ENCODE peak calls at places on chromosomes 1 and 21, in four cellular contexts. X is dorsolateral prefrontal cortex, Q is psoas muscle, V is lower lobe of right lung. E is an unnamed sample.
A peak's percentile ranks its signal among the peaks of the same experiment; 100 is the strongest.

GRCh38 chr1:117794073-117794472 is 135.3 kb downstream of the GDAP2 start:
- DNase-seq in V (no peak), Q (no peak), X (no peak), E (no peak)

GRCh38 chr1:177248258-177248657 is 77.5 kb downstream of the BRINP2 start:
- DNase-seq in V (no peak), Q (no peak), X (no peak), E (no peak)

GRCh38 chr1:179143332-179143731 is 61.5 kb downstream of the TOR3A start:
- DNase-seq in V (no peak), Q (no peak), X (no peak), E (no peak)

GRCh38 chr1:56206391-56206790 is 373.0 kb downstream of the PLPP3 start:
- DNase-seq in V (no peak), X (no peak), Q (no peak), E (no peak)

GRCh38 chr21:37525810-37526209 is 159.2 kb downstream of the DYRK1A start:
- DNase-seq in V (no peak), Q (no peak), X (no peak), E (no peak)

GRCh38 chr1:162561616-162562451 is at the start of gene UAP1:
- DNase-seq in Q (no peak), X (no peak), V (no peak), E (no peak)

GRCh38 chr1:71101839-71102376 is 21.1 kb upstream of the ZRANB2 start:
- DNase-seq in V (no peak), Q (no peak), X (no peak), E (no peak)

GRCh38 chr1:226133504-226134123 is 52.9 kb downstream of the ACBD3 start:
- DNase-seq in V (no peak), Q (no peak), X (no peak), E (no peak)

GRCh38 chr1:25617626-25618432 is 1.2 kb downstream of the MAN1C1 start:
- DNase-seq in X (no peak), Q (peak; percentile 31), V (peak; percentile 68), E (no peak)

GRCh38 chr1:58447047-58447446 is 99.5 kb downstream of the OMA1 start:
- DNase-seq in X (no peak), Q (no peak), V (no peak), E (no peak)

GRCh38 chr1:45723248-45723930 is 27.1 kb downstream of the IPP start:
- DNase-seq in X (no peak), Q (no peak), V (no peak), E (no peak)

GRCh38 chr1:111281411-111281810 is 9.2 kb upstream of the CHIA start:
- DNase-seq in Q (no peak), X (no peak), V (no peak), E (no peak)

GRCh38 chr1:228060458-228061190 is 21.9 kb upstream of the ARF1 start:
- DNase-seq in X (no peak), V (peak; percentile 54), Q (no peak), E (no peak)

GRCh38 chr1:94298861-94299260 is 61.5 kb upstream of the ARHGAP29 start:
- DNase-seq in X (no peak), V (no peak), Q (peak; percentile 20), E (no peak)

GRCh38 chr1:30981172-30981571 is 72.6 kb upstream of the SDC3 start:
- DNase-seq in Q (no peak), V (no peak), X (no peak), E (no peak)

GRCh38 chr21:17461014-17461413 is 51.8 kb upstream of the CXADR start:
- DNase-seq in X (no peak), Q (no peak), V (no peak), E (no peak)

GRCh38 chr1:64895500-64895899 is 70.8 kb downstream of the JAK1 start:
- DNase-seq in V (no peak), X (no peak), Q (no peak), E (no peak)

GRCh38 chr1:183209533-183210158 is 23.6 kb downstream of the LAMC2 start:
- DNase-seq in V (no peak), X (no peak), Q (no peak), E (no peak)

GRCh38 chr1:15848929-15849774 is 1.6 kb downstream of the SPEN start:
- DNase-seq in X (peak; percentile 90), V (peak; percentile 88), Q (peak; percentile 72), E (no peak)

GRCh38 chr21:36021251-36021837 is 39.0 kb downstream of the SETD4 start:
- DNase-seq in Q (no peak), X (no peak), V (no peak), E (peak; percentile 59)

GRCh38 chr1:73623946-73624345 is 574.0 kb downstream of the LRRIQ3 start:
- DNase-seq in Q (no peak), V (no peak), X (no peak), E (no peak)

GRCh38 chr1:183318433-183318832 is 99.7 kb downstream of the NMNAT2 start:
- DNase-seq in V (peak; percentile 73), Q (peak; percentile 73), X (no peak), E (peak; percentile 33)

GRCh38 chr1:38942664-38943428 is 1.2 kb upstream of the RHBDL2 start:
- DNase-seq in X (no peak), Q (no peak), V (no peak), E (no peak)

GRCh38 chr1:211825990-211826389 is 4.6 kb downstream of the LPGAT1 start:
- DNase-seq in V (no peak), Q (no peak), X (no peak), E (no peak)

GRCh38 chr1:178238722-178239510 is 145.0 kb downstream of the RASAL2 start:
- DNase-seq in V (no peak), X (no peak), Q (no peak), E (no peak)

GRCh38 chr1:89842547-89843278 is 21.9 kb downstream of the LRRC8D start:
- DNase-seq in Q (no peak), X (no peak), V (no peak), E (peak; percentile 41)

GRCh38 chr1:161314201-161314981 is at the start of gene SDHC:
- DNase-seq in Q (peak; percentile 90), V (peak; percentile 92), X (peak; percentile 94), E (peak; percentile 57)

GRCh38 chr1:50973875-50974617 is 4.0 kb downstream of the CDKN2C start:
- DNase-seq in X (no peak), V (no peak), Q (no peak), E (no peak)

GRCh38 chr1:36323636-36324321 is at the start of gene EVA1B:
- DNase-seq in Q (peak; percentile 79), X (no peak), V (peak; percentile 82), E (no peak)

GRCh38 chr1:39901486-39902120 is at the start of gene MYCL:
- DNase-seq in V (peak; percentile 92), X (peak; percentile 77), Q (peak; percentile 58), E (peak; percentile 60)

GRCh38 chr1:5742801-5743200 is 249.4 kb downstream of the NPHP4 start:
- DNase-seq in X (no peak), Q (no peak), V (peak; percentile 38), E (no peak)

GRCh38 chr1:207798847-207799246 is 47.0 kb downstream of the CD46 start:
- DNase-seq in V (no peak), X (no peak), Q (no peak), E (no peak)

GRCh38 chr1:172699111-172699510 is 40.2 kb downstream of the FASLG start:
- DNase-seq in Q (no peak), X (no peak), V (no peak), E (peak; percentile 38)

GRCh38 chr1:203569490-203570318 is 56.9 kb upstream of the ATP2B4 start:
- DNase-seq in Q (no peak), V (no peak), X (no peak), E (no peak)

GRCh38 chr21:16571594-16571993 is 841.8 kb downstream of the USP25 start:
- DNase-seq in X (no peak), Q (no peak), V (no peak), E (no peak)

DNA sequence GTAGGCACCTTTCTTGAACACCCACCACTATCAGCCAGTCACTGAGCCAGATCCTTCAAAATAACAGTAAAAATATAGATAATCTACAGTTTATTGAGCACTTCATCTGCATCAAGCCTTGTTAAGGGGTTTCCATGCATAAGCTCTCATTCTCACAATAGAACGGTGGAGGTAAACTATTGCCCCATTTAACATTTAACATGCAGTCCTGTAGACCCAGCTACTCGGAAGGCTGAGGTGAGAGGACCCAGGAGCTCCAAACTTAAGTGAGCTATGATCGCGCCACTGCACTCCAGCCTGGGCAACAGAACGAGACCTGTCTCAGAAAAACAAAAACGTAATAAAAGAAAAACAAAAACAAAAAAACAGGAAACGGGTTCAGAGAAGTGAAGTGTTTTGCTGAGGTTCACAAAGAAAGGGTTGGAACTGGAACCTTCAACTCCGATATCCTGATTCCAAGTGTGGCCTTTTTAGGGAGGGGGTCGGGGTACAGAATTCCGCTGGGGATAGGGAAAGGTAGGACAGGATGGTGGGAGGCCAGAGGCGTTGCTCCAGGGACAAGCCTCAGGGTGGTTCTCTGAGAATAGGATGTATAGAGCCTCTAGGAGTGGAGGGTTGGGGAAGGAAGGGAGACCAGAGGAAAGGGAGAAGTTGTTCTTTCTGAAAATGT is 11.6 kb upstream of the SESN2 start:
- DNase-seq in X (no peak), Q (no peak), V (no peak), E (no peak)
- H3K4me3 ChIP-seq in X (peak overlapping the region; percentile 77), Q (peak overlapping the region; percentile 70), V (peak overlapping the region; percentile 62), E (peak overlapping the region; percentile 39)

DNA sequence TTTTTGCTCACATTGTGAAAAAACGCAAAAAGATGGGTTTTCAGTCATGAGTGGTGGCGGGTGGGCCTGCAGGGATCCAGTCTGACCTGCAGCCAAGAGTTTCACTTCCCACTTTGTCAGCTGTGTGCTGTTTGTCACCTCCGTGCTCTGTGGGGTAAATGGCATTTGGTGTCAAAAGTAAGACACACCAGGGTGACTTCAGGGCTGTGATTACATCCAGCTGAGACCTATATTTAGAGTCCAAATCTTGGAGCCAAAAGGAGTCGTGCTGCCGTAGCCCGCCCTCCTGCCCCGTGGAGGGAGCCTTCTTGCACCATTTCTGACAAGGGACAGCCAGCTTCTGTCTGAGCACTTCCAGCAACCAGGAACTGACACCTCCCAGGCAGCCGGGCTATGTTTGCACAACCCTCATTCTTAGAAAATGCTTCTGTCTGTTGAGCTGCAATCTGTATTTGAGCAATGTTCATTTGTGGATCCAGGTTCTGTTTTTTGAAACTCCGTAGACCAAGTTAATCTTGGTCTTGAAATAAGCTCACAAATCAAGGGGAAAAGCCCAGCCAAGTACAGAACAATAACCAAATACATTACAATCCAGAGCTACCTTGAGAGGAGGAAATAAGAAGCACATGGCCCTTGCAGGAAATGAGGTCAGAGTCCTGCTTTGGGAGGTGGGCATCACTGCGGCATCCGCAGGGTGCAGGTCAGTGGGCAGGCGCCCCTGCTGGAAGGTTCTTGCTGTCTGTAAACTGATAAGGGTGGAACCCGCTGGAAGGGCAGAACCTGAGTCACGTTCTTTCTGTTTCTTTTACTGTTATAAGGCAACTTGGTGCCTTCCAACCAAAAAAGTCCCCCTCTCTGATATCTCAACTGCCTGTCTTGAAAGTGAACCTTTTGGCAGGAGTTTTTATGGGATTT is 14.4 kb downstream of the ABCG1 start:
- DNase-seq in V (peak; percentile 84), X (no peak), Q (peak; percentile 89), E (peak; percentile 91)
- TF ChIP-seq CTCF in V (peak; percentile 38), X (no peak), Q (peak; percentile 47), E (peak; percentile 53)

GRCh38 chr1:84000954-84001495 is 2.1 kb upstream of the TTLL7 start:
- DNase-seq in Q (no peak), X (no peak), V (no peak), E (no peak)
- H3K4me3 ChIP-seq in Q (no peak overlapping the region), X (peak overlapping the region; percentile 83), V (no peak overlapping the region), E (no peak overlapping the region)

GRCh38 chr1:23803674-23804073 is 3.1 kb upstream of the GALE start:
- DNase-seq in Q (no peak), V (no peak), X (no peak), E (no peak)

GRCh38 chr1:23801876-23802275 is 1.3 kb upstream of the GALE start:
- DNase-seq in X (no peak), Q (no peak), V (no peak), E (no peak)

GRCh38 chr1:23805025-23805424 is 4.5 kb upstream of the GALE start:
- DNase-seq in X (no peak), Q (no peak), V (no peak), E (no peak)

GRCh38 chr1:23801338-23801748 is 789 bp upstream of the GALE start:
- DNase-seq in V (peak; percentile 68), Q (no peak), X (no peak), E (no peak)

GRCh38 chr1:23804183-23804582 is 3.6 kb upstream of the GALE start:
- DNase-seq in X (no peak), Q (no peak), V (no peak), E (no peak)
- TF ChIP-seq CTCF in X (no peak), Q (no peak), V (peak; percentile 8), E (peak; percentile 25)